ENCODE peak calls at places on chromosome 12, in six cellular contexts. O is GM12878, R is GM12891, E is H1, F is K562, P is HepG2. X is an unnamed sample.

GRCh38 chr12:119005832-119006360 is 24.6 kb downstream of the SRRM4 start:
- DNase-seq in O (no peak), R (no peak), E (no peak), F (no peak), P (no peak), X (no peak)

GRCh38 chr12:55631056-55631455 is 5.6 kb upstream of the OR10P1 start:
- DNase-seq in O (no peak), R (no peak), E (no peak), F (no peak), P (no peak), X (no peak)

GRCh38 chr12:43675048-43675904 is 83.3 kb downstream of the PUS7L start:
- DNase-seq in O (no peak), R (no peak), E (no peak), F (no peak), P (no peak), X (no peak)

GRCh38 chr12:27344760-27345159 is 12.1 kb downstream of the BMAL2 start:
- DNase-seq in O (no peak), R (no peak), E (no peak), F (no peak), P (no peak), X (no peak)

GRCh38 chr12:127293507-127294310 is 973.3 kb upstream of the TMEM132C start:
- DNase-seq in O (no peak), R (peak; percentile 25), E (peak; percentile 44), F (peak; percentile 66), P (no peak), X (no peak)

GRCh38 chr12:110649341-110649847 is 35.5 kb downstream of the TCTN1 start:
- DNase-seq in O (no peak), R (no peak), E (no peak), F (no peak), P (peak; percentile 41), X (no peak)

GRCh38 chr12:111084172-111084571 is 163.8 kb upstream of the MYL2 start:
- DNase-seq in O (no peak), R (no peak), E (no peak), F (no peak), P (no peak), X (no peak)

GRCh38 chr12:124126950-124127349 is 153.9 kb downstream of the ZNF664 start:
- DNase-seq in O (peak; percentile 73), R (no peak), E (no peak), F (no peak), P (no peak), X (no peak)

GRCh38 chr12:57583008-57583831 is 7.8 kb upstream of the PIP4K2C start:
- DNase-seq in O (peak; percentile 31), R (peak; percentile 79), E (peak; percentile 25), F (peak; percentile 94), P (peak; percentile 86), X (peak; percentile 69)

GRCh38 chr12:857611-858010 is 91.9 kb downstream of the RAD52 start:
- DNase-seq in O (no peak), R (no peak), E (no peak), F (no peak), P (no peak), X (no peak)

DNA sequence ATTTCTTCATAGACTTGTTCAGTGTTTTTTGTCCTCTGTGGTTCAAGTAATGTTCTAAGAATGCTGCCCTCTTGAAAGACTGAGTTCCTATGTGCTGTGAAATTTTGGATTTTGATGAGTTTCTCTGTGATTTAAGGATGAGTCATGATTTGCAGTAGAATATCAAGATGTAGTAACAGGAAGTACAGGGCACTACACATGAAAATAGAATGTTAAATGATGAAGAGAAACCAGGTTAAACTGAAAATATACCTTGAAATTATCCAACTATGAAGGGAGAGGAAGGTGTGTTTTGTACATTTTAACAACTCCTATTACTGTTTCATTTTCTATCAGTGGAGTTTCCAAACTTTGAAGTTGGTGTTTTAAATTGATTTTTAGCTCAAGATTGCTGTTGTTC is 4.8 kb downstream of the ELK3 start:
- DNase-seq in O (no peak), R (no peak), E (no peak), F (no peak), P (no peak), X (no peak)
- TF ChIP-seq POLR2A in O (no peak), R (no peak), E (no peak), F (no peak), P (no peak), X (no peak)

GRCh38 chr12:25997401-25997973 is 39.0 kb downstream of the RASSF8 start:
- DNase-seq in O (no peak), R (no peak), E (no peak), F (no peak), P (no peak), X (no peak)
- TF ChIP-seq POLR2AphosphoS5 in O (no peak), R (no peak), E (no peak), F (no peak), P (no peak), X (no peak)

DNA sequence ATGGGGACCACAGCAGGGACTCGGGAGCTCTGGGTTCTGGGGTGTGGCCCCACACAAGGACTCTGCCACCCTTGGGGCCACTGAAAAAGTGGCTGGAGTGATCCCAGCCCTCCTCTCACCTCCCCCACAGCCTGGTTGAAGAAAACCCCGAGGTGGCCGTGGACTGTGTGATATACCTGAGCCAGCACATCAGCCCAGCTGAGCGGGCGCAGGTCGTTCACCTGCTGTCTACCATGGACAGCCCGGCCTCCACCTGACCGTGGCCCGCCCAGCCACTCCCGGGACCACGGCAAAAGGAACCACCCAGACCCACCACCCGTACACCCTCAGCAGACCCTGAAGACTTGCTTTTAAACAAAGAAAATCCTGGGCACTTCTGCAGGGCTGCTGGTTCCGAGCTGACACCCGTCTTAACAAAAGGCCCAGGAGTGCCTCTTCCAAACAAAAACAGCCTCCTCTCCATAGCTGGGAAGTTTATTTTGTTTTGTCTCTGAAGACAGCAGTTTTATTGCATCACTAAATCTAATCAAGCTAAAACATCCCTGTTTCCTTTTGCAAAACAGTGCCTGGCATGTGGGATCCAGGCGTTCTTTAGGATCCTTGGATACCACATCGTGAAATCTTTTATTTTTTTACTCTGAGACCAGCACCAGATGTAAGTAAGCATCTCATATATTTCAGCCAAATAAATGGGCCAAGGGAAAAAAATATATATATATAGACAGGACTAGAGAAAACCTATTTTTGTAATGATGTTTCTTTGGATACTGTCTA is 42.8 kb downstream of the FOXN4 start:
- DNase-seq in O (no peak), R (no peak), E (no peak), F (no peak), P (no peak), X (no peak)
- TF ChIP-seq TAF1 in O (no peak), R (no peak), E (no peak), F (no peak), P (no peak), X (no peak)

GRCh38 chr12:96375173-96375572 is 25.1 kb downstream of the CDK17 start:
- DNase-seq in O (no peak), R (no peak), E (no peak), F (no peak), P (no peak), X (no peak)
- TF ChIP-seq POLR2A in O (no peak), R (no peak), E (no peak), F (no peak), P (no peak), X (no peak)

DNA sequence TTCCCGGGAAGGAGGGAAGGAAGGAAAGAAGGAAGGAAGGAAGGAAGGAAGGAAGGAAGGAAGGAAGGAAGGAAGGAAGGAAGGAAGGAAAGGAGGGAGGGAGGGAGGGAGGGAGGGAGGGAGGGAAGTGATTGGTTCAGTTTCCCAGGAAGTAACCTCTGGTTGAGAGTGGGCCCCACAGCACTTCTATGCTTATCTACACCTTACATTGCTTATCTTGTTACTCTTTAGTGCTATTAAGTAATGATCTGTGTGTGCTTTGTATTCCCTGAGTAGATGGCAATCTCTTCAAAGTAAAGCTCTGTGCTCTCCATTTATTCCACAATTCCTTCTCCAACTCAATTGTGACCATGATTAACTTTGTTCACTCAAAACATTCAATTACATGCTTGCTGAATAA is 74.6 kb downstream of the SLC38A4 start:
- DNase-seq in O (no peak), R (no peak), E (no peak), F (no peak), P (no peak), X (no peak)
- TF ChIP-seq POLR2AphosphoS5 in O (no peak), R (no peak), E (no peak), F (no peak), P (no peak), X (no peak)

DNA sequence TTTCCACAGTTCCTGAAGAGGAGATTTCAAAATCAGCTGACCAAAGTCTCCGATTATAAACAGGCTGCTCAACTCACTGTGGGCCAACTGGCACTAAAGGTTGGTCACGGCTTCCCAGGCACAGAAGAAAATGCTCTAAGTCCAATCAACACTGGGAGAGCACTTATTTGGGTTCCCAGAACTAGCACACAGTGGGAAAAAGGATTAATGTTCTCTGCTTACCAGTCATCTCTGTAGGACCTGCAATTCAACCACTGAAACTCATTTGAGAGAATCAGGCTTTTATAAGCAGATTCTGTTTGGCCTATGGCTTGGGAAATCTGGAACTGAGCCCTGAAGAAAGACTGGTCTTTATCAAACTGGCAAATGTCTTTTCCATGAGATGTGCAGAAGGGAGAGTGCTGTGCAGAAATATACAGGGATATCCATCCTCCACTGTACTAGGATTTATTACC is 49.4 kb downstream of the ABCC9 start:
- DNase-seq in O (no peak), R (no peak), E (no peak), F (no peak), P (no peak), X (no peak)
- TF ChIP-seq TAF1 in O (no peak), R (no peak), E (no peak), F (no peak), P (no peak), X (no peak)

GRCh38 chr12:104958009-104958945 is at the start of gene SLC41A2:
- DNase-seq in O (peak; percentile 81), R (peak; percentile 83), E (peak; percentile 43), F (peak; percentile 89), P (peak; percentile 79), X (peak; percentile 77)
- TF ChIP-seq POLR2A in O (peak; percentile 89), R (peak; percentile 43), E (no peak), F (no peak), P (peak; percentile 56), X (peak; percentile 69)

DNA sequence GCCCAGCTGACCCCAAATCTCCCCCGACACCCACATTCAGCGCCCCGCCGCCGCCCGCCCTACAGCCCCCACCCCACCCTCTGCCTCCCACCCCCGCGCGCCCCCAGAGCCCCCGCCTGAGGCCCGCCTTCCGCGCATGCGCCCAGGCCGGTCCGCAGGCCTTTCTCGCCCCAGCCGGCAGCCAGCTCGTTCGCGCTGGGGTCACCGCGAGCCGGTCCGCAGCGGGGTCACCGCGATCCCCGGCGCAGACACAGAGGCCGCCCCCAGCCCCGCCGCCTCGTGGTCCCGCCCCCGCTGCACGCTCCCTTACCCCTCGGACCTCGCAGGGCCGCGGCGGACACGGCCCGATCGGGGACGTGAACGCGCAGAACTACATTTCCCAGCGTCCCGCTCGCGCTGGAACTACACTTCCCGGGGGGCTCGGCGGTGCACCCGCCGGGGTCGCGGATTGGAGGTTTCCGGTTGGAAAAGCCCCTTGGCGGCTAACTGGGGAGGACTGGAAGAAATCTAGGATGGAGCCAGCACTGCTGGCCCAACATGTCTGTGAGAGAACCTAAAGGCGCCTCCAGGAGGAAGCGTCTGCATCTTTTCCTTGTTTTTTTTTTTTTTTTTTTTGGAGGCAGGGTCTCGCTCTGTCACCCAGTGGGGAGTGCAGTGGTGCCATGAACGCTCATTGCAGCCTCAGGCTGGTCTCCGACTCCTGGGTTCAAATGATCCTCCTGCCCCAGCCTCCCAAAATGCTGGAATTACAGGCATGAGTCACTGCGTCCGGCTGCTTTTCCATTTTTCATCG is at the start of gene ZNF605:
- DNase-seq in O (peak; percentile 37), R (peak; percentile 97), E (peak; percentile 70), F (peak; percentile 58), P (peak; percentile 79), X (peak; percentile 93)
- TF ChIP-seq POLR2AphosphoS5 in O (peak; percentile 42), R (no peak), E (peak; percentile 27), F (no peak), P (no peak), X (no peak)

GRCh38 chr12:79058342-79058741 is 193.8 kb downstream of the SYT1 start:
- DNase-seq in O (no peak), R (no peak), E (no peak), F (no peak), P (peak; percentile 13), X (no peak)
- TF ChIP-seq TAF1 in O (no peak), R (no peak), E (no peak), F (no peak), P (no peak), X (no peak)